ENCODE peak calls at places on chromosomes 6 and 20, in six cellular contexts. C is H9, P is IMR-90, T is H1, Y is neuronal stem cell, K is mesenchymal stem cell. W is an unnamed sample.

GRCh38 chr6:33677153-33677660 is 34.3 kb downstream of the UQCC2 start:
- DNase-seq in C (no peak), P (peak), T (no peak), Y (no peak), K (no peak), W (no peak)

GRCh38 chr6:39192736-39193135 is 36.5 kb downstream of the KCNK5 start:
- DNase-seq in C (no peak), P (no peak), T (no peak), Y (no peak), K (no peak), W (no peak)

GRCh38 chr20:17629025-17629424 is 53.0 kb downstream of the RRBP1 start:
- DNase-seq in C (no peak), P (no peak), T (no peak), Y (no peak), K (no peak), W (no peak)

GRCh38 chr6:127111526-127111925 is 6.9 kb upstream of the RSPO3 start:
- DNase-seq in C (no peak), P (no peak), T (no peak), Y (no peak), K (no peak), W (no peak)

GRCh38 chr6:134394905-134395304 is 77.0 kb upstream of the SGK1 start:
- DNase-seq in C (no peak), P (no peak), T (no peak), Y (no peak), K (no peak), W (no peak)

GRCh38 chr20:58148891-58149290 is 79.6 kb downstream of the ANKRD60 start:
- DNase-seq in C (no peak), P (no peak), T (no peak), Y (no peak), K (no peak), W (no peak)

GRCh38 chr6:131065824-131066171 is 2.8 kb upstream of the EPB41L2 start:
- DNase-seq in C (no peak), P (no peak), T (no peak), Y (no peak), K (no peak), W (no peak)

GRCh38 chr20:36112112-36112511 is 42.4 kb upstream of the EPB41L1 start:
- DNase-seq in C (no peak), P (no peak), T (no peak), Y (no peak), K (no peak), W (peak)

GRCh38 chr20:24899153-24899552 is 49.9 kb upstream of the CST7 start:
- DNase-seq in C (no peak), P (no peak), T (no peak), Y (no peak), K (no peak), W (no peak)

GRCh38 chr20:49595811-49596545 is 28.0 kb upstream of the PTGIS start:
- DNase-seq in C (no peak), P (peak), T (no peak), Y (no peak), K (no peak), W (no peak)

GRCh38 chr6:86153529-86153928 is 510.8 kb upstream of the SYNCRIP start:
- DNase-seq in C (no peak), P (no peak), T (no peak), Y (no peak), K (no peak), W (peak)

GRCh38 chr6:79878142-79878748 is 69.1 kb downstream of the ELOVL4 start:
- DNase-seq in C (no peak), P (no peak), T (no peak), Y (no peak), K (peak), W (peak)

GRCh38 chr20:62241501-62241900 is 3.2 kb downstream of the OSBPL2 start:
- DNase-seq in C (no peak), P (no peak), T (no peak), Y (no peak), K (no peak), W (no peak)

GRCh38 chr6:8707956-8708772 is 272.8 kb upstream of the SLC35B3 start:
- DNase-seq in C (no peak), P (no peak), T (peak), Y (peak), K (peak), W (peak)

GRCh38 chr6:83429857-83430605 is 820 bp downstream of the ME1 start:
- DNase-seq in C (peak), P (peak), T (no peak), Y (peak), K (peak), W (peak)

GRCh38 chr6:49541210-49541724 is 9.2 kb upstream of the C6orf141 start:
- DNase-seq in C (no peak), P (peak), T (no peak), Y (no peak), K (peak), W (peak)

GRCh38 chr20:62876826-62877728 is 15.5 kb upstream of the TCFL5 start:
- DNase-seq in C (peak), P (no peak), T (no peak), Y (no peak), K (no peak), W (no peak)

GRCh38 chr20:872855-873520 is 39.5 kb downstream of the FAM110A start:
- DNase-seq in C (peak), P (no peak), T (peak), Y (no peak), K (no peak), W (no peak)

GRCh38 chr6:38375341-38375740 is 264.4 kb downstream of the BTBD9 start:
- DNase-seq in C (no peak), P (no peak), T (no peak), Y (no peak), K (no peak), W (no peak)

GRCh38 chr6:163416640-163417253 is 2.2 kb downstream of the QKI start:
- DNase-seq in C (no peak), P (peak), T (no peak), Y (peak), K (peak), W (peak)

GRCh38 chr6:68778356-68779020 is 143.4 kb downstream of the ADGRB3 start:
- DNase-seq in C (peak), P (peak), T (peak), Y (peak), K (peak), W (no peak)

GRCh38 chr20:59955131-59955796 is 3.0 kb upstream of the CDH26 start:
- DNase-seq in C (no peak), P (no peak), T (no peak), Y (no peak), K (peak), W (no peak)

GRCh38 chr20:31355981-31356380 is 12.4 kb upstream of the DEFB118 start:
- DNase-seq in C (no peak), P (no peak), T (no peak), Y (no peak), K (no peak), W (no peak)

GRCh38 chr6:154157082-154157481 is 118.0 kb downstream of the OPRM1 start:
- DNase-seq in C (no peak), P (no peak), T (no peak), Y (no peak), K (no peak), W (no peak)

GRCh38 chr6:67630146-67630545 is 1004.9 kb upstream of the ADGRB3 start:
- DNase-seq in C (no peak), P (peak), T (no peak), Y (no peak), K (peak), W (no peak)

GRCh38 chr20:41497186-41497895 is 120.8 kb downstream of the CHD6 start:
- DNase-seq in C (no peak), P (peak), T (no peak), Y (no peak), K (peak), W (peak)

GRCh38 chr6:156870926-156871539 is 93.9 kb downstream of the ARID1B start:
- DNase-seq in C (no peak), P (no peak), T (no peak), Y (no peak), K (no peak), W (no peak)

GRCh38 chr6:156868385-156868784 is 91.2 kb downstream of the ARID1B start:
- DNase-seq in C (no peak), P (no peak), T (no peak), Y (no peak), K (no peak), W (no peak)

GRCh38 chr6:156867121-156867520 is 89.9 kb downstream of the ARID1B start:
- DNase-seq in C (no peak), P (no peak), T (no peak), Y (no peak), K (no peak), W (no peak)

GRCh38 chr6:156872903-156873302 is 95.7 kb downstream of the ARID1B start:
- DNase-seq in C (no peak), P (no peak), T (no peak), Y (no peak), K (no peak), W (no peak)

GRCh38 chr6:156869986-156870398 is 92.8 kb downstream of the ARID1B start:
- DNase-seq in C (peak), P (no peak), T (peak), Y (no peak), K (no peak), W (no peak)
- H3K14ac ChIP-seq in C (peak), P (no peak), T (no peak), Y (no peak), K (no peak), W (no peak)

GRCh38 chr6:167394330-167394729 is 69.4 kb downstream of the TTLL2 start:
- DNase-seq in C (no peak), P (no peak), T (no peak), Y (no peak), K (no peak), W (no peak)
- H3K18ac ChIP-seq in C (no peak), P (no peak), T (no peak), Y (no peak), K (no peak), W (no peak)

GRCh38 chr6:40792183-40792582 is 205.0 kb upstream of the LRFN2 start:
- DNase-seq in C (no peak), P (no peak), T (no peak), Y (no peak), K (no peak), W (no peak)
- H2BK5ac ChIP-seq in C (no peak), P (no peak), T (no peak), Y (no peak), K (no peak), W (no peak)

GRCh38 chr6:119966484-119966883 is 616.9 kb upstream of the MAN1A1 start:
- DNase-seq in C (peak), P (no peak), T (peak), Y (no peak), K (no peak), W (no peak)
- H3K14ac ChIP-seq in C (no peak), P (no peak), T (no peak), Y (no peak), K (no peak), W (no peak)

GRCh38 chr6:54114991-54115390 is 3.7 kb downstream of the MLIP start:
- DNase-seq in C (no peak), P (no peak), T (no peak), Y (no peak), K (no peak), W (no peak)

GRCh38 chr6:54109611-54110010 is 1.6 kb upstream of the MLIP start:
- DNase-seq in C (no peak), P (no peak), T (no peak), Y (no peak), K (no peak), W (no peak)

GRCh38 chr6:54107470-54107869 is 3.8 kb upstream of the MLIP start:
- DNase-seq in C (no peak), P (no peak), T (no peak), Y (no peak), K (no peak), W (no peak)

GRCh38 chr6:54112171-54112650 is 968 bp downstream of the MLIP start:
- DNase-seq in C (no peak), P (no peak), T (no peak), Y (no peak), K (no peak), W (no peak)

DNA sequence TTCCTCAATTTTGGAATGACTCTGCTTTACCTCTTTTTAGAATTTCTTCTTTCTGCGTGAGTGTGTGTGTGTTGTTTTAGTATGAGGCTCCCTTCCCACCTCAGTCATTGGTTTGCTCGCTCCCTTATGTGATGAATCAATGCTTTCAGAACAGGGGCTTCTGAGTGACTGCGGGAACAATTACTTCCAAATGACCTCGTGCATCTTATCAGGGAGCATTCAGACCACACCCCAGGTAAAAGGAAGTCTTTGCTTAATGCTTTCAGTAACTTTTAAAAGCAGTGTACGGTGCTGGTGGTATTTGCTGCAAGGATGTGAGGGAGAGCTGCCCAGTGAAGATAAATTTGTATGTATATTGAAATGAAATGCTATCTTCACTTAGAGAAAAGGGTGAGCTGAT is at the start of gene MLIP:
- DNase-seq in C (no peak), P (no peak), T (no peak), Y (peak), K (no peak), W (no peak)
- H3K18ac ChIP-seq in C (no peak), P (no peak), T (no peak), Y (no peak), K (no peak), W (no peak)

GRCh38 chr6:161273752-161274487 is at the start of gene AGPAT4:
- DNase-seq in C (peak), P (peak), T (peak), Y (peak), K (peak), W (peak)
- H2BK5ac ChIP-seq in C (peak), P (peak), T (peak), Y (no peak), K (no peak), W (peak)

DNA sequence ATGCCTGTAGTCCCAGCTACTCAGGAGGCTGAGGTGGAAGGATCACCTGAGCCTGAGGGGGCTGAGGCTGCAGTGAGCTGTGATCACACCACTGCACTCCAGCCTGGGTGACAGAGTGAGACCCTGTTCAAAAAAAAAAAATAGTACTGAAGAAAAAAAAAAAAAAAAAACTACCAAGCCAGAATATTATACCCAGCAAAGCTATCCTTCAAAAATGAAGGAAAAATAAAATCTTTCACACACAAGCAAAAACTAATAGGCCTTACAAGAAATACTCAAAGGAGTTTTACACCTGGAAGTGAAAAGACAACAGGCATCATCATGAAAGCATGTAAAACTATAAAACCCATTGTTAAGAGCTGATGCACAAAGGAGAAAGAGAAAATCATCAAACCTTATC is 37.5 kb upstream of the SRSF6 start:
- DNase-seq in C (no peak), P (no peak), T (no peak), Y (no peak), K (no peak), W (no peak)
- H3K14ac ChIP-seq in C (no peak), P (no peak), T (no peak), Y (no peak), K (no peak), W (no peak)

W was measured in trophoblast cell.